ENCODE peak calls at places on chromosome 17, in five cellular contexts. V is Peyer's patch, Z is heart left ventricle, P is sigmoid colon, G is lower leg skin. C is an unnamed sample.
A peak's percentile ranks its signal among the peaks of the same experiment; 100 is the strongest.

GRCh38 chr17:74480290-74480689 is 13.9 kb downstream of the CD300A start:
- DNase-seq in V (no peak), Z (no peak), P (no peak), G (no peak), C (no peak)

GRCh38 chr17:59825533-59826316 is 67.0 kb downstream of the TUBD1 start:
- DNase-seq in G (no peak), P (no peak), Z (no peak), V (no peak), C (no peak)

GRCh38 chr17:74833501-74834361 is 26.0 kb downstream of the GRIN2C start:
- DNase-seq in Z (no peak), V (peak; percentile 77), P (no peak), G (peak; percentile 89), C (no peak)

GRCh38 chr17:72004011-72004427 is 116.8 kb upstream of the SOX9 start:
- DNase-seq in G (no peak), Z (no peak), P (no peak), V (no peak), C (no peak)

GRCh38 chr17:38741853-38742421 is 6.2 kb downstream of the PCGF2 start:
- DNase-seq in Z (peak; percentile 69), G (no peak), P (peak; percentile 82), V (no peak), C (no peak)

GRCh38 chr17:39823407-39824054 is 40.6 kb downstream of the IKZF3 start:
- DNase-seq in V (no peak), P (no peak), Z (no peak), G (no peak), C (no peak)

GRCh38 chr17:76382803-76383644 is 1.4 kb upstream of the SPHK1 start:
- DNase-seq in Z (peak; percentile 81), V (peak; percentile 32), P (no peak), G (peak; percentile 93), C (peak; percentile 82)

GRCh38 chr17:51015145-51015558 is 105.5 kb downstream of the SPAG9 start:
- DNase-seq in P (no peak), Z (no peak), V (no peak), G (no peak), C (no peak)

GRCh38 chr17:12985431-12986285 is 32.2 kb downstream of the ELAC2 start:
- DNase-seq in P (no peak), Z (no peak), G (no peak), V (no peak), C (no peak)

GRCh38 chr17:57247261-57247660 is 9.1 kb upstream of the MSI2 start:
- DNase-seq in Z (no peak), G (no peak), V (no peak), P (no peak), C (no peak)

GRCh38 chr17:11639736-11640510 is 41.7 kb downstream of the DNAH9 start:
- DNase-seq in Z (no peak), P (no peak), G (peak; percentile 60), V (no peak), C (no peak)

GRCh38 chr17:79913451-79913850 is 74.2 kb upstream of the CBX4 start:
- DNase-seq in G (no peak), V (no peak), P (no peak), Z (no peak), C (no peak)

GRCh38 chr17:41909088-41909487 is 9.7 kb downstream of the ACLY start:
- DNase-seq in Z (no peak), G (no peak), P (no peak), V (no peak), C (no peak)

GRCh38 chr17:19270347-19270950 is 33.3 kb downstream of the EPN2 start:
- DNase-seq in G (no peak), V (no peak), Z (no peak), P (peak; percentile 46), C (no peak)

GRCh38 chr17:40035162-40035559 is 19.0 kb downstream of the MED24 start:
- DNase-seq in V (no peak), Z (peak; percentile 33), G (no peak), P (no peak), C (peak; percentile 60)

GRCh38 chr17:28563475-28563874 is 7.8 kb downstream of the PIGS start:
- DNase-seq in Z (peak; percentile 17), P (no peak), G (no peak), V (no peak), C (no peak)

GRCh38 chr17:9371019-9371418 is 204.6 kb downstream of the STX8 start:
- DNase-seq in V (no peak), G (no peak), Z (no peak), P (no peak), C (no peak)

GRCh38 chr17:13407381-13407780 is 194.3 kb downstream of the HS3ST3A1 start:
- DNase-seq in Z (no peak), P (no peak), G (no peak), V (no peak), C (no peak)

GRCh38 chr17:77778636-77779524 is 179.6 kb upstream of the TNRC6C start:
- DNase-seq in V (no peak), P (peak; percentile 94), Z (peak; percentile 81), G (no peak), C (no peak)

GRCh38 chr17:70050192-70050591 is 24.8 kb upstream of the KCNJ16 start:
- DNase-seq in Z (no peak), V (no peak), P (no peak), G (no peak), C (no peak)

GRCh38 chr17:68204736-68205135 is 43.1 kb upstream of the AMZ2 start:
- DNase-seq in Z (no peak), G (peak; percentile 86), P (no peak), V (no peak), C (peak; percentile 29)

GRCh38 chr17:60390881-60391418 is 983 bp downstream of the USP32 start:
- DNase-seq in V (peak; percentile 36), G (peak; percentile 87), P (no peak), Z (no peak), C (peak; percentile 85)

GRCh38 chr17:34012709-34013375 is 242.2 kb upstream of the CCL2 start:
- DNase-seq in V (no peak), P (no peak), G (no peak), Z (no peak), C (no peak)

GRCh38 chr17:16407911-16408588 is 7.3 kb upstream of the TRPV2 start:
- DNase-seq in Z (peak; percentile 80), V (peak; percentile 79), G (no peak), P (peak; percentile 87), C (peak; percentile 52)

GRCh38 chr17:11294826-11295225 is 53.8 kb downstream of the SHISA6 start:
- DNase-seq in V (no peak), G (peak; percentile 60), P (no peak), Z (no peak), C (no peak)

GRCh38 chr17:81018044-81018802 is 16.7 kb upstream of the BAIAP2 start:
- DNase-seq in P (peak; percentile 74), Z (no peak), G (no peak), V (peak; percentile 42), C (peak; percentile 48)

GRCh38 chr17:7214300-7215135 is 5.1 kb downstream of the DLG4 start:
- DNase-seq in Z (peak; percentile 99), P (peak; percentile 99), V (peak; percentile 99), G (peak; percentile 99), C (peak; percentile 97)

GRCh38 chr17:49986396-49987289 is 8.4 kb downstream of the DLX3 start:
- DNase-seq in G (peak; percentile 76), P (peak; percentile 38), V (no peak), Z (no peak), C (no peak)

GRCh38 chr17:49989518-49989880 is 5.5 kb downstream of the DLX3 start:
- DNase-seq in V (no peak), P (no peak), G (peak; percentile 83), Z (no peak), C (no peak)

GRCh38 chr17:49985310-49985990 is 9.6 kb downstream of the DLX3 start:
- DNase-seq in V (no peak), P (peak; percentile 17), Z (no peak), G (no peak), C (no peak)

GRCh38 chr17:49987290-49987585 is 7.8 kb downstream of the DLX3 start:
- DNase-seq in V (no peak), P (peak; percentile 20), Z (no peak), G (peak; percentile 72), C (no peak)

GRCh38 chr17:49987681-49988441 is 7.2 kb downstream of the DLX3 start:
- DNase-seq in Z (no peak), V (no peak), G (peak; percentile 88), P (no peak), C (no peak)
- TF ChIP-seq POLR2A in Z (no peak), V (no peak), G (no peak), P (no peak), C (no peak)

GRCh38 chr17:44124118-44124438 is 637 bp upstream of the HDAC5 start:
- DNase-seq in G (no peak), Z (no peak), P (no peak), V (no peak), C (no peak)

GRCh38 chr17:44121997-44122824 is 1.2 kb downstream of the HDAC5 start:
- DNase-seq in V (no peak), G (no peak), P (no peak), Z (no peak), C (no peak)

GRCh38 chr17:44122825-44123355 is 551 bp downstream of the HDAC5 start:
- DNase-seq in G (no peak), P (no peak), V (peak; percentile 30), Z (no peak), C (peak; percentile 46)

GRCh38 chr17:44121206-44121605 is 2.2 kb downstream of the HDAC5 start:
- DNase-seq in V (no peak), P (no peak), G (no peak), Z (no peak), C (no peak)

DNA sequence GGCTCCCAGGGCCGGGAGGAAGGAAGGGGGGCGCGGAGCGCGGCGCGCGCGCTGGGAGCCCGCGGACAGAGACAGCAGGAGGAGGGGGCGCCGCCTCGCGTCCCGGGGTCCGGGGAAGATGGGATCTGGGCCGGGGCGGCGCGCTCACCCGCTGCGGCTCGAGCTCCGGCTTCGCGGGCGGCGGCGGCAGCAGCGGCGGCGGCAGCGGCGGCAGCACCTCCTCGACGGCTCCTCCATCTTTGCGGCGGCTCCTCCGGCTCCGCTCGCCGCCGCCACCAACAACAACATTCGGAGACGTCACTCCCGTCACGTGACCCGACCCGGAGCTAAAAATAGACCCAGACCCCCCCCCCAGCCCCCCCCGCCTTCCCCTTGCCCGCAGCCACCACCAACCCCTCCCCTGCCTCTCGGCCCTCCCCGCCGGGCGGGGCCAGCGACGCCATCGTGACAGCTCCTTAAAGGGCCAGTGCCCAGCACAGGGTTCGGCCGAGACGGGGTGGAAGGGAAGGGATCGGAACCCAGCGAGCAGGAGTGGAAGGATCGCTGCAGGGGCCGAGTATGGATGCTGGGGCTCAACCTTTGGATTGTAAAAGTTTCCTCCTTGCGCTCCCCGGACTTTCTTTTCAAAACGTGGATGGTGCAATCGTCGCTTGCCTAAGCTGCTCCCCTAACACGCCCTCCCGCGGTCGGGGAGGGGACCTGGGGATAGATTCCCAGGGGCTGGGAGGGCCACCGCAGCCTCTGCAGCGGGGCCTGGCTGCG is at the start of gene HDAC5:
- DNase-seq in P (peak; percentile 98), V (peak; percentile 97), Z (peak; percentile 98), G (peak; percentile 99), C (peak; percentile 93)
- TF ChIP-seq POLR2A in P (no peak), V (peak; percentile 47), Z (peak; percentile 90), G (no peak), C (peak; percentile 40)

DNA sequence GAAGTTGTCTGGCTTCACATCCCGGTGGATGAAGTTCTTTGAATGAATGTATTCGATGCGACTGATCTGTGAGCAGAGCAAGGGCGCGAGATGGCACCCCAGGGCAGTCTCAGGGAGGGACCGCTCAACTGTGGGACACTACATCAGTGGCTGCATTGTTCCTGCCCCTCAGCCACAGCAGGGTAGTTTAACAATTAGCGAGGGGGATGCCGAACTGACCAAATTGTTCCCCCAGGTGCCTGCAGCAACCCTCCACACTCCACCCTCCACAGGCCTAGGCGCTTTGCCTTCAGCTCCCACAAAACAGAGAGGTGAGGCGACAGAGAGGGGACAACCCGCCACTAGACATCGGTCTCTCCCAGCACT is 20.3 kb downstream of the CSNK1D start:
- DNase-seq in V (no peak), P (no peak), G (no peak), Z (peak; percentile 16), C (no peak)
- TF ChIP-seq POLR2A in V (no peak), P (no peak), G (no peak), Z (no peak), C (no peak)

GRCh38 chr17:44363613-44364159 is at the start of gene FAM171A2:
- DNase-seq in V (peak; percentile 32), G (no peak), P (no peak), Z (peak; percentile 81), C (peak; percentile 73)
- TF ChIP-seq POLR2A in V (no peak), G (no peak), P (no peak), Z (no peak), C (no peak)

C was measured in erythroblast.